ENCODE peak calls at places on chromosomes 4 and X, in eight cellular contexts. W is tibial artery, K is astrocyte, F is mammary epithelial cell, J is gastrocnemius medialis, D is cardiac muscle cell, N is mesenchymal stem cell, X is pancreas. H is an unnamed sample. For H3K4me1 and H3K36me3, the result is how much of the 10 kb centered on the place peaks cover.

GRCh38 chr4:99856166-99856565 is 38.1 kb downstream of the LAMTOR3 start:
- DNase-seq in W (no peak), K (peak), F (peak), J (no peak), D (no peak), N (peak), X (no peak), H (no peak)

GRCh38 chr4:184248216-184248615 is 30.5 kb upstream of the ENPP6 start:
- DNase-seq in W (no peak), K (no peak), F (no peak), J (no peak), D (no peak), N (no peak), X (no peak), H (no peak)

GRCh38 chrX:143437439-143437838 is 79.8 kb downstream of the SPANXN3 start:
- DNase-seq in W (no peak), K (no peak), F (no peak), J (no peak), D (peak), N (peak), X (no peak), H (no peak)

GRCh38 chrX:128714425-128714824 is 662.2 kb upstream of the ACTRT1 start:
- DNase-seq in W (no peak), K (no peak), F (no peak), J (no peak), D (no peak), N (no peak), X (peak), H (no peak)

GRCh38 chr4:41799126-41799525 is 50.6 kb upstream of the PHOX2B start:
- DNase-seq in W (no peak), K (no peak), F (no peak), J (no peak), D (no peak), N (no peak), X (no peak), H (no peak)

GRCh38 chr4:168919706-168920324 is 90.2 kb downstream of the CBR4 start:
- DNase-seq in W (no peak), K (no peak), F (no peak), J (no peak), D (peak), N (no peak), X (no peak), H (no peak)

GRCh38 chr4:68342139-68342538 is 7.8 kb downstream of the YTHDC1 start:
- DNase-seq in W (no peak), K (peak), F (peak), J (no peak), D (no peak), N (peak), X (peak), H (no peak)

GRCh38 chr4:5747746-5748365 is 36.9 kb downstream of the EVC start:
- DNase-seq in W (peak), K (peak), F (peak), J (no peak), D (no peak), N (peak), X (no peak), H (no peak)

GRCh38 chrX:110284159-110284558 is 33.7 kb downstream of the AMMECR1 start:
- DNase-seq in W (no peak), K (peak), F (peak), J (no peak), D (no peak), N (peak), X (no peak), H (no peak)

GRCh38 chrX:150198776-150199175 is 164.3 kb upstream of the MAMLD1 start:
- DNase-seq in W (no peak), K (no peak), F (peak), J (no peak), D (no peak), N (no peak), X (no peak), H (no peak)

DNA sequence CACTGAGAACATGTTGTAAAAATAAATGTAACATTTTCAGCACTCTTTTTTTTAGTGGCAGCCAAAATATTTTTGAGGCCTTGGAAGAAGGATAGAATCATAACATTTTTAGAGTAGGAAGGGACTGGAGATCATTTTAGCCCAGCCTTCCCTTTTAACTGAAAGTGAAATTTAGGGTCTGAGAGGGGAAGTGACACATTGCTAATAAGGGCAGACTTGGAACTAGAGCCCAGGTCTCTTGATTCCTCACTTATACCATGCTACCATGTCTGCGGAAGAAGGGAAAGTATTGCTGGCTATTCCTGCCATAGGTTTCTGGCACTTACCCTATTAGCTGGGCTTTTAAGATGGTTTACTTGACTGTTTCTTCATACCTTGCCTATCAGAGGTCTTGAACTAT is 4.8 kb downstream of the WDR44 start:
- DNase-seq in W (no peak), K (no peak), F (no peak), J (no peak), D (no peak), N (no peak), X (no peak), H (no peak)
- H3K4me3 ChIP-seq in W (no peak), K (no peak), F (no peak), J (no peak), D (no peak), N (no peak), X (no peak), H (no peak)

DNA sequence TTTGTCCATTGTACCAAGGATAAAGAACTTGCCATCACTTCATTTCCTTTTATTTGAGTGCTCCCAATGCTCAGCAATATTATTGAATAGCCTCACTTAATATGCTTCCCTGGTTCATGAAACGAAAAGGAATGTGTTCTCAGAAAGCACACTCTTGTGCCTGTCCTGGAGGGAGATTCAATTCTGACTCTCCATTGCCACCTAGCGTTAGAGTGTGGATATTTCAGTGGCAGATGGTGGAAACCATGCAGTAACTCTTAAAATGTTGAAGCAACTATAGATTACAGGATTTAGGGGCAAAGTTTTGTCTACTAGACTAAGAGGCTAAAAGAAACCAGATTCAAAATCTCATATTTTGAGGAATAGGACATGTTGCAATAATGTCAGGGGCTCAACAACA is 36.0 kb downstream of the GAB3 start:
- DNase-seq in W (no peak), K (no peak), F (no peak), J (no peak), D (peak), N (peak), X (no peak), H (no peak)
- H3K4me1 ChIP-seq in W (under half), K (under half), F (under half), J (under half), D (under half), N (under half), X (under half), H (under half)

GRCh38 chrX:41137589-41137988 is 52.3 kb downstream of the USP9X start:
- DNase-seq in W (no peak), K (no peak), F (no peak), J (no peak), D (no peak), N (no peak), X (no peak), H (no peak)
- H3K36me3 ChIP-seq in W (under half), K (under half), F (under half), J (half or more), D (under half), N (under half), X (under half), H (under half)

DNA sequence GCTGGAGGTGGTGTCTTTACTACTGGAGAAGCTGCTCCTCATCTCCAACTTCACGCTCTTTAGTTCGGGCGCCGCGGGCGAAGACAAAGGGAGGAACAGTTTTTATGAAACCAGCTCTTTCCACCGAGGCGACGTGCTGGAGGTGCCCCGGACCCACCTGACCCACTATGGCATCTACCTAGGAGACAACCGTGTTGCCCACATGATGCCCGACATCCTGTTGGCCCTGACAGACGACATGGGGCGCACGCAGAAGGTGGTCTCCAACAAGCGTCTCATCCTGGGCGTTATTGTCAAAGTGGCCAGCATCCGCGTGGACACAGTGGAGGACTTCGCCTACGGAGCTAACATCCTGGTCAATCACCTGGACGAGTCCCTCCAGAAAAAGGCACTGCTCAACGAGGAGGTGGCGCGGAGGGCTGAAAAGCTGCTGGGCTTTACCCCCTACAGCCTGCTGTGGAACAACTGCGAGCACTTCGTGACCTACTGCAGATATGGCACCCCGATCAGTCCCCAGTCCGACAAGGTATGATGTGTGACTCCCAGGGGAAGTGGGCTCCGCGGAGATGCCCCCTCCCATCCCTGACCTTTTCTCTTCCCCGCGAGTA is 645 bp downstream of the LRAT start:
- DNase-seq in W (no peak), K (no peak), F (no peak), J (no peak), D (no peak), N (no peak), X (peak), H (no peak)
- H3K4me3 ChIP-seq in W (peak), K (peak), F (peak), J (peak), D (peak), N (peak), X (peak), H (peak)

GRCh38 chrX:140362861-140363260 is 142.0 kb downstream of the SOX3 start:
- DNase-seq in W (no peak), K (no peak), F (no peak), J (no peak), D (no peak), N (no peak), X (no peak), H (no peak)
- H3K4me1 ChIP-seq in W (under half), K (under half), F (under half), J (under half), D (under half), N (under half), X (under half), H (under half)

H was measured in effector memory CD4-positive, alpha-beta T cell.